ENCODE peak calls at places on chromosomes 5 and 9, in four cellular contexts. One of them, this sample, is unnamed.

GRCh38 chr5:159362190-159362589 is 31.9 kb upstream of the IL12B start:
- DNase-seq in skeletal muscle cell: no peak
- DNase-seq in posterior vena cava: no peak
- DNase-seq in H9: no peak
- DNase-seq in this sample: no peak

GRCh38 chr9:81650836-81651545 is 38.4 kb downstream of the TLE1 start:
- DNase-seq in skeletal muscle cell: no peak
- DNase-seq in posterior vena cava: no peak
- DNase-seq in H9: no peak
- DNase-seq in this sample: no peak

GRCh38 chr9:120265791-120266190 is 314.2 kb downstream of the CDK5RAP2 start:
- DNase-seq in skeletal muscle cell: peak; percentile 12
- DNase-seq in posterior vena cava: no peak
- DNase-seq in H9: no peak
- DNase-seq in this sample: no peak

GRCh38 chr5:171978519-171978918 is 27.9 kb downstream of the FBXW11 start:
- DNase-seq in skeletal muscle cell: no peak
- DNase-seq in posterior vena cava: no peak
- DNase-seq in H9: peak; percentile 53
- DNase-seq in this sample: peak; percentile 48

GRCh38 chr5:40429258-40430111 is 250.2 kb upstream of the PTGER4 start:
- DNase-seq in skeletal muscle cell: peak; percentile 63
- DNase-seq in posterior vena cava: no peak
- DNase-seq in H9: no peak
- DNase-seq in this sample: no peak

GRCh38 chr9:137057545-137057944 is 3.7 kb upstream of the ENTPD2 start:
- DNase-seq in skeletal muscle cell: no peak
- DNase-seq in posterior vena cava: no peak
- DNase-seq in H9: no peak
- DNase-seq in this sample: no peak

GRCh38 chr5:73299665-73300435 is 126.9 kb downstream of the TMEM174 start:
- DNase-seq in skeletal muscle cell: no peak
- DNase-seq in posterior vena cava: no peak
- DNase-seq in H9: peak; percentile 49
- DNase-seq in this sample: no peak

GRCh38 chr5:10331341-10331796 is 22.1 kb upstream of the MARCHF6 start:
- DNase-seq in skeletal muscle cell: peak; percentile 92
- DNase-seq in posterior vena cava: no peak
- DNase-seq in H9: no peak
- DNase-seq in this sample: no peak

GRCh38 chr5:83306572-83307241 is 164.8 kb upstream of the VCAN start:
- DNase-seq in skeletal muscle cell: peak; percentile 92
- DNase-seq in posterior vena cava: peak; percentile 81
- DNase-seq in H9: no peak
- DNase-seq in this sample: peak; percentile 53

GRCh38 chr5:61790678-61791077 is 458.6 kb downstream of the ZSWIM6 start:
- DNase-seq in skeletal muscle cell: no peak
- DNase-seq in posterior vena cava: no peak
- DNase-seq in H9: no peak
- DNase-seq in this sample: peak; percentile 18

GRCh38 chr9:33446507-33447403 is 638 bp downstream of the AQP3 start:
- DNase-seq in skeletal muscle cell: peak; percentile 50
- DNase-seq in posterior vena cava: no peak
- DNase-seq in H9: no peak
- DNase-seq in this sample: peak; percentile 85

GRCh38 chr9:8221462-8221861 is 421.9 kb upstream of the DMAC1 start:
- DNase-seq in skeletal muscle cell: no peak
- DNase-seq in posterior vena cava: no peak
- DNase-seq in H9: no peak
- DNase-seq in this sample: no peak

GRCh38 chr5:38634961-38635369 is 78.5 kb upstream of the LIFR start:
- DNase-seq in skeletal muscle cell: no peak
- DNase-seq in posterior vena cava: no peak
- DNase-seq in H9: no peak
- DNase-seq in this sample: no peak

GRCh38 chr9:124220551-124221451 is 36.9 kb upstream of the NEK6 start:
- DNase-seq in skeletal muscle cell: no peak
- DNase-seq in posterior vena cava: peak; percentile 56
- DNase-seq in H9: no peak
- DNase-seq in this sample: no peak

GRCh38 chr9:117249799-117250198 is 165.1 kb downstream of the ASTN2 start:
- DNase-seq in skeletal muscle cell: no peak
- DNase-seq in posterior vena cava: no peak
- DNase-seq in H9: no peak
- DNase-seq in this sample: no peak

GRCh38 chr9:14393382-14393781 is 79.4 kb upstream of the NFIB start:
- DNase-seq in skeletal muscle cell: no peak
- DNase-seq in posterior vena cava: no peak
- DNase-seq in H9: no peak
- DNase-seq in this sample: no peak

GRCh38 chr5:103262422-103262871 is 3.9 kb downstream of the MACIR start:
- DNase-seq in skeletal muscle cell: no peak
- DNase-seq in posterior vena cava: no peak
- DNase-seq in H9: no peak
- DNase-seq in this sample: no peak

GRCh38 chr9:125747053-125747764 is at the start of gene PBX3:
- DNase-seq in skeletal muscle cell: no peak
- DNase-seq in posterior vena cava: peak; percentile 90
- DNase-seq in H9: no peak
- DNase-seq in this sample: no peak

GRCh38 chr5:142832263-142832662 is 62.1 kb downstream of the ARHGAP26 start:
- DNase-seq in skeletal muscle cell: no peak
- DNase-seq in posterior vena cava: no peak
- DNase-seq in H9: no peak
- DNase-seq in this sample: no peak

GRCh38 chr5:23260621-23261020 is 246.8 kb upstream of the PRDM9 start:
- DNase-seq in skeletal muscle cell: no peak
- DNase-seq in posterior vena cava: no peak
- DNase-seq in H9: no peak
- DNase-seq in this sample: no peak

GRCh38 chr5:133785182-133785581 is 172.8 kb upstream of the FSTL4 start:
- DNase-seq in skeletal muscle cell: no peak
- DNase-seq in posterior vena cava: no peak
- DNase-seq in H9: peak; percentile 42
- DNase-seq in this sample: no peak

GRCh38 chr5:54148062-54148461 is 162.3 kb downstream of the ARL15 start:
- DNase-seq in skeletal muscle cell: no peak
- DNase-seq in posterior vena cava: no peak
- DNase-seq in H9: no peak
- DNase-seq in this sample: no peak

This sample was measured in GM12864.